ENCODE peak calls at places on chromosomes 2 and 18, in five cellular contexts. X, U, P, N and V are unnamed samples.

GRCh38 chr18:48806551-48807261 is 144.1 kb downstream of the SMAD7 start:
- DNase-seq in X (no peak), U (no peak), P (peak; percentile 13), N (no peak), V (peak; percentile 18)

GRCh38 chr2:12717191-12717987 is 653 bp downstream of the TRIB2 start:
- DNase-seq in X (no peak), U (peak; percentile 82), P (peak; percentile 59), N (peak; percentile 41), V (no peak)

GRCh38 chr2:64839844-64840243 is 149.4 kb upstream of the SLC1A4 start:
- DNase-seq in X (no peak), U (no peak), P (no peak), N (no peak), V (no peak)

GRCh38 chr2:80149991-80150390 is 154.6 kb downstream of the LRRTM1 start:
- DNase-seq in X (no peak), U (no peak), P (no peak), N (no peak), V (no peak)

GRCh38 chr2:48932667-48933066 is 177.1 kb upstream of the LHCGR start:
- DNase-seq in X (no peak), U (no peak), P (no peak), N (no peak), V (no peak)

GRCh38 chr18:36772339-36772738 is 56.5 kb downstream of the TPGS2 start:
- DNase-seq in X (no peak), U (no peak), P (no peak), N (no peak), V (peak; percentile 73)

GRCh38 chr18:36899289-36899688 is 70.4 kb downstream of the KIAA1328 start:
- DNase-seq in X (no peak), U (peak; percentile 23), P (no peak), N (no peak), V (no peak)

GRCh38 chr2:108612514-108613183 is 78.4 kb downstream of the LIMS1 start:
- DNase-seq in X (no peak), U (no peak), P (no peak), N (no peak), V (no peak)

GRCh38 chr2:25042321-25043240 is 705 bp downstream of the EFR3B start:
- DNase-seq in X (no peak), U (peak; percentile 23), P (peak; percentile 27), N (no peak), V (no peak)

GRCh38 chr18:78607221-78607620 is 372.4 kb upstream of the SALL3 start:
- DNase-seq in X (no peak), U (no peak), P (no peak), N (no peak), V (no peak)

GRCh38 chr2:222280795-222281194 is 18.0 kb downstream of the PAX3 start:
- DNase-seq in X (no peak), U (no peak), P (no peak), N (no peak), V (no peak)
- TF ChIP-seq CTCF in X (no peak), U (no peak), P (no peak), N (no peak), V (no peak)

GRCh38 chr18:58370096-58370495 is 258.8 kb downstream of the ALPK2 start:
- DNase-seq in X (no peak), U (no peak), P (no peak), N (no peak), V (no peak)

GRCh38 chr18:58369616-58370015 is 259.3 kb downstream of the ALPK2 start:
- DNase-seq in X (no peak), U (no peak), P (no peak), N (no peak), V (no peak)

GRCh38 chr18:58364867-58365533 is 263.9 kb downstream of the ALPK2 start:
- DNase-seq in X (no peak), U (peak; percentile 11), P (no peak), N (no peak), V (peak; percentile 11)

GRCh38 chr18:58370662-58371061 is 258.2 kb downstream of the ALPK2 start:
- DNase-seq in X (no peak), U (no peak), P (no peak), N (no peak), V (no peak)

GRCh38 chr18:58367425-58368140 is 261.3 kb downstream of the ALPK2 start:
- DNase-seq in X (no peak), U (no peak), P (no peak), N (no peak), V (no peak)
- H3K4me3 ChIP-seq in X (no peak overlapping the region), U (no peak overlapping the region), P (no peak overlapping the region), N (no peak overlapping the region), V (no peak overlapping the region)

DNA sequence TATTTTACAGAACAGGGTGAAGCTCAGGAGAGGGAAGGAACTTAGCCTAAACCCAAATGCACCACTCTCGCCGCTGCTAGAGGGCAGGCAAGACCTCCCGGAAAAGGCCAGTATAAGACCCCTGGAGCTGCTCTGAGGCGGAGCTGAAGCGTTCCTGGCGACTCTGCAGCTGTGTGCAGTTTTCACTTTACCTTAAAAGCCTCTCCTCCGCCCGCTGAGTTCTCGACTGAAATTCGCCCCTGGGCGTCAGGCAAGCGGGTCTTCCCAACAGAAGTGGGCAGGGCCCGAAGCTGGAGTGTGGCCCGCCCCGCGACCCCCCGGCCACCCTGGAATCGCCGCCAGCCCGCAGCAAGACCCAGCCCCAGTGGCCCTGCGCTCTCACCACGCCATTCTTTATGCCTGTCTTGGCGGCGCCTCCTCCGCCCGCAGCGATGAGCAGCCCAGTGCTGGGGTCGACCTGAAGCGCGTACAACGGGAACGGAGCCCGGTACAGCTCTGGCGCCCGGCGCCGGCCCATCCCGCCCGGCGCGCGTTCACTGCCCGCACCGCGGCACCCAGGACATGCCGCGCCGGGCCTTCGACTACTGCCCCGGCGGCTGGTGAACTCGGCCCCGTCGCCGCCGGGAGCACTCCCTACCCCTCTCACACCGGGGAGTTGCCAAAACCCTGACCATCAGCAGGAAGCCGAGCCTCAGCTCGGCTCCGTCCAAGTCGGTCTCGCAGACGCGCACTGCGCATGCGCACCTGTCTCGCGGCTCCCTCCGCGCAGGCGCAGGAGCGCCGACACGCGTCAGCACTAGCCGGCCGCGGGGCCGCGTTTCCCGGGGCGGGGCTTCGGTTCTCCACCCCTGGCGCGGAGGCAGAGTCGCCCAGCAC is at the start of gene PREB:
- DNase-seq in X (peak; percentile 85), U (peak; percentile 96), P (peak; percentile 95), N (peak; percentile 98), V (peak; percentile 65)
- TF ChIP-seq CTCF in X (peak; percentile 12), U (peak; percentile 48), P (no peak), N (no peak), V (peak; percentile 54)

GRCh38 chr2:144102386-144102785 is 417.5 kb downstream of the ZEB2 start:
- DNase-seq in X (no peak), U (no peak), P (no peak), N (no peak), V (no peak)

GRCh38 chr2:144096531-144096930 is 423.4 kb downstream of the ZEB2 start:
- DNase-seq in X (no peak), U (no peak), P (no peak), N (no peak), V (no peak)

GRCh38 chr2:144099340-144099739 is 420.6 kb downstream of the ZEB2 start:
- DNase-seq in X (no peak), U (no peak), P (no peak), N (no peak), V (no peak)

GRCh38 chr2:144097440-144098225 is 422.3 kb downstream of the ZEB2 start:
- DNase-seq in X (no peak), U (no peak), P (no peak), N (no peak), V (no peak)

DNA sequence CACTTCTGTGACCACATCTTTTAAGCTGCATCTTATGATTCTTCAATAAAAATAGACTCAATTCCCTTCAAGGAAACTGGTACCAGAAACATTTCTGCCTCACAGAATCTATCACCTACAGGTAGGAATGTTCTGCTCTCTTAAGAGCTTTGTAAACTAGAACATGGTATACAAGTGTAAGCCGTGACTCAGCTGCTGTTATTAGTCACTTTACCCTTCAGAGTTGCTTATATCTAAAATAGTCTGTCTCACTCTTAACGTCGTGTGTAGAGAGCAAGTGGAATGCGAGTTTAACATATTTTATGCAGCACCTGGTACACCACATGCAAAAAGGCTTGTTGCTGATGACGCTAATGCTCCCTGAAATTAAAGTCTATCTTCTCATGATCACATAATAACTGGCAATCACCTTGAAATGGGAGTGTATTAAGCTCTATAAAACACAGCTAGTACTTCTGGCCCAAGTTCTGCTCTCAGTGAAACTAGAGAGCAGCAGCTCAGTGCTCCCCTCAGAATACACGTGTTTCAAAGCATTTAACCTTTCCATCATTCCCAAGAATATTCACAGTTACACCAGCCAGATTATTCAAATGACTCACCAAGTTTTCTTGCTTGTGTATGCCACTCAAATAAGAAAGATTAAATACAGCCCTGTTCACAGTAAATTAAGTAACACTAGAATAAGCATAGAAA is 420.0 kb downstream of the ZEB2 start:
- DNase-seq in X (no peak), U (peak; percentile 70), P (no peak), N (no peak), V (no peak)
- H3K4me3 ChIP-seq in X (no peak overlapping the region), U (no peak overlapping the region), P (no peak overlapping the region), N (no peak overlapping the region), V (no peak overlapping the region)